ENCODE peak calls at places on chromosomes 13 and 19, in seven cellular contexts. V is NCI-H1092 treated with DMSO at 0.1 percent for 48 hours; E is CD8-positive, alpha-beta memory T cell; F is stimulated activated CD8-positive, alpha-beta memory T cell treated with anti-CD3 and anti-CD28 coated beads, Interleukin-7, amount 100 ng/mL, for 4 hours; H is astrocyte of the spinal cord; J is GM12864; U is naive thymus-derived CD4-positive, alpha-beta T cell. B is an unnamed sample.

GRCh38 chr13:112716841-112717520 is 27.1 kb downstream of the ATP11A start:
- DNase-seq in V (no peak), E (no peak), F (no peak), H (no peak), J (no peak), U (no peak), B (no peak)

GRCh38 chr13:74554581-74555290 is 420.5 kb upstream of the KLF12 start:
- DNase-seq in V (no peak), E (no peak), F (no peak), H (no peak), J (no peak), U (no peak), B (no peak)

GRCh38 chr19:23118400-23118799 is 1.6 kb downstream of the ZNF730 start:
- DNase-seq in V (no peak), E (no peak), F (no peak), H (no peak), J (no peak), U (no peak), B (no peak)

GRCh38 chr19:5891938-5892771 is 11.4 kb downstream of the NDUFA11 start:
- DNase-seq in V (peak; percentile 14), E (no peak), F (no peak), H (peak; percentile 37), J (no peak), U (peak; percentile 38), B (no peak)

GRCh38 chr13:93922063-93922462 is 557.4 kb downstream of the DCT start:
- DNase-seq in V (no peak), E (no peak), F (no peak), H (no peak), J (no peak), U (no peak), B (no peak)

GRCh38 chr13:66405908-66406802 is 824.0 kb downstream of the PCDH9 start:
- DNase-seq in V (no peak), E (no peak), F (no peak), H (peak; percentile 86), J (no peak), U (no peak), B (no peak)

GRCh38 chr19:41714598-41714997 is 6.2 kb downstream of the CEACAM5 start:
- DNase-seq in V (no peak), E (no peak), F (no peak), H (no peak), J (no peak), U (no peak), B (no peak)

GRCh38 chr13:32585625-32586021 is 629 bp upstream of the PDS5B start:
- DNase-seq in V (no peak), E (no peak), F (no peak), H (no peak), J (no peak), U (no peak), B (no peak)

GRCh38 chr13:27578121-27579030 is 42.0 kb downstream of the LNX2 start:
- DNase-seq in V (no peak), E (no peak), F (no peak), H (peak; percentile 44), J (no peak), U (no peak), B (no peak)

GRCh38 chr19:49114630-49115363 is 627 bp downstream of the LIN7B start:
- DNase-seq in V (peak; percentile 16), E (peak; percentile 48), F (no peak), H (peak; percentile 57), J (no peak), U (peak; percentile 61), B (peak; percentile 30)

GRCh38 chr19:32870981-32871451 is 1.4 kb upstream of the SLC7A9 start:
- DNase-seq in V (no peak), E (no peak), F (no peak), H (no peak), J (no peak), U (no peak), B (no peak)

GRCh38 chr19:912181-913079 is 589 bp downstream of the R3HDM4 start:
- DNase-seq in V (peak; percentile 60), E (peak; percentile 58), F (no peak), H (no peak), J (no peak), U (no peak), B (no peak)

GRCh38 chr19:7515471-7516226 is at the start of gene ZNF358:
- DNase-seq in V (peak; percentile 49), E (peak; percentile 27), F (no peak), H (peak; percentile 58), J (no peak), U (peak; percentile 57), B (no peak)

GRCh38 chr19:38277969-38278680 is 13.8 kb downstream of the SPINT2 start:
- DNase-seq in V (no peak), E (no peak), F (no peak), H (no peak), J (no peak), U (no peak), B (no peak)

GRCh38 chr19:50266896-50267295 is 62.3 kb downstream of the KCNC3 start:
- DNase-seq in V (no peak), E (no peak), F (peak; percentile 1), H (no peak), J (no peak), U (peak; percentile 32), B (no peak)

GRCh38 chr13:100604909-100605308 is 16.3 kb upstream of the GGACT start:
- DNase-seq in V (no peak), E (no peak), F (no peak), H (no peak), J (no peak), U (no peak), B (no peak)

GRCh38 chr19:49019242-49019932 is 2.5 kb upstream of the LHB start:
- DNase-seq in V (no peak), E (peak; percentile 61), F (no peak), H (no peak), J (no peak), U (peak; percentile 76), B (peak; percentile 40)

GRCh38 chr19:49875801-49876421 is 1.2 kb downstream of the AKT1S1 start:
- DNase-seq in V (peak; percentile 12), E (no peak), F (no peak), H (peak; percentile 56), J (no peak), U (peak; percentile 69), B (no peak)

GRCh38 chr13:100234006-100234405 is 145.1 kb downstream of the PCCA start:
- DNase-seq in V (peak; percentile 57), E (no peak), F (no peak), H (no peak), J (no peak), U (no peak), B (no peak)

GRCh38 chr19:41328818-41329220 is 18.8 kb downstream of the CCDC97 start:
- DNase-seq in V (no peak), E (no peak), F (no peak), H (no peak), J (no peak), U (no peak), B (no peak)

GRCh38 chr13:30908416-30908980 is 2.4 kb downstream of the MEDAG start:
- DNase-seq in V (no peak), E (no peak), F (no peak), H (no peak), J (no peak), U (no peak), B (no peak)

GRCh38 chr13:74329978-74330377 is 195.8 kb upstream of the KLF12 start:
- DNase-seq in V (no peak), E (no peak), F (no peak), H (no peak), J (no peak), U (no peak), B (no peak)

GRCh38 chr19:677601-678380 is 1.6 kb downstream of the FSTL3 start:
- DNase-seq in V (no peak), E (no peak), F (no peak), H (peak; percentile 32), J (no peak), U (no peak), B (no peak)

GRCh38 chr13:98103942-98104880 is 38.7 kb upstream of the FARP1 start:
- DNase-seq in V (no peak), E (no peak), F (no peak), H (no peak), J (no peak), U (no peak), B (no peak)

GRCh38 chr13:95833713-95834112 is 156.8 kb downstream of the DNAJC3 start:
- DNase-seq in V (no peak), E (no peak), F (no peak), H (peak; percentile 19), J (no peak), U (no peak), B (no peak)

GRCh38 chr19:2636897-2637683 is 65.4 kb downstream of the GNG7 start:
- DNase-seq in V (peak; percentile 23), E (peak; percentile 74), F (peak; percentile 55), H (peak; percentile 42), J (no peak), U (peak; percentile 77), B (peak; percentile 60)

GRCh38 chr13:108269601-108270328 is at the start of gene TNFSF13B:
- DNase-seq in V (no peak), E (peak; percentile 19), F (no peak), H (peak; percentile 24), J (peak; percentile 48), U (peak; percentile 62), B (peak; percentile 24)

GRCh38 chr13:95745289-95745688 is 68.3 kb downstream of the DNAJC3 start:
- DNase-seq in V (no peak), E (no peak), F (no peak), H (no peak), J (no peak), U (no peak), B (no peak)

GRCh38 chr13:31807090-31807541 is 67.8 kb downstream of the RXFP2 start:
- DNase-seq in V (no peak), E (no peak), F (peak; percentile 12), H (peak; percentile 52), J (no peak), U (no peak), B (peak; percentile 76)

GRCh38 chr13:113169277-113170272 is 11.1 kb downstream of the PROZ start:
- DNase-seq in V (no peak), E (no peak), F (no peak), H (no peak), J (no peak), U (no peak), B (no peak)

GRCh38 chr13:21445759-21446158 is 13.3 kb downstream of the ZDHHC20 start:
- DNase-seq in V (no peak), E (no peak), F (no peak), H (no peak), J (no peak), U (no peak), B (no peak)

GRCh38 chr19:58509731-58510083 is 2.1 kb downstream of the SLC27A5 start:
- DNase-seq in V (no peak), E (no peak), F (no peak), H (no peak), J (no peak), U (no peak), B (no peak)

GRCh38 chr13:114071991-114072390 is 60.4 kb downstream of the RASA3 start:
- DNase-seq in V (no peak), E (no peak), F (no peak), H (no peak), J (no peak), U (no peak), B (no peak)

GRCh38 chr19:27774337-27774736 is 1438.6 kb downstream of the UQCRFS1 start:
- DNase-seq in V (no peak), E (no peak), F (no peak), H (no peak), J (no peak), U (no peak), B (no peak)

GRCh38 chr13:44117351-44117750 is 237.6 kb downstream of the LACC1 start:
- DNase-seq in V (no peak), E (no peak), F (no peak), H (peak; percentile 41), J (no peak), U (no peak), B (no peak)

GRCh38 chr13:74070065-74070464 is 64.1 kb downstream of the KLF12 start:
- DNase-seq in V (no peak), E (peak; percentile 74), F (no peak), H (no peak), J (no peak), U (no peak), B (peak; percentile 81)

GRCh38 chr13:35293579-35293978 is 182.9 kb downstream of the MAB21L1 start:
- DNase-seq in V (no peak), E (no peak), F (no peak), H (no peak), J (no peak), U (no peak), B (no peak)

GRCh38 chr13:71865858-71866172 is 1.2 kb downstream of the DACH1 start:
- DNase-seq in V (peak; percentile 52), E (no peak), F (no peak), H (peak; percentile 12), J (no peak), U (peak; percentile 20), B (no peak)